ENCODE peak calls at places on chromosomes 16 and 17, in five cellular contexts. E, V, P, H and T are unnamed samples.

GRCh38 chr17:64982139-64982802 is 63.0 kb upstream of the LRRC37A3 start:
- DNase-seq in E (no peak), H (no peak), V (no peak), P (no peak), T (no peak)

GRCh38 chr16:1678500-1679098 is 520 bp downstream of the JPT2 start:
- DNase-seq in P (peak), V (no peak), E (no peak), H (no peak), T (no peak)

GRCh38 chr16:19745286-19746018 is 27.4 kb downstream of the IQCK start:
- DNase-seq in P (no peak), H (peak), E (no peak), V (no peak), T (no peak)

GRCh38 chr16:89637379-89637778 is 20.1 kb downstream of the CHMP1A start:
- DNase-seq in H (no peak), P (no peak), E (no peak), V (no peak), T (no peak)

GRCh38 chr17:83127431-83128160 is 48.2 kb downstream of the METRNL start:
- DNase-seq in E (no peak), V (no peak), H (no peak), P (no peak), T (no peak)

GRCh38 chr17:45828171-45829133 is 16.2 kb upstream of the SPPL2C start:
- DNase-seq in V (no peak), H (no peak), P (no peak), E (no peak), T (no peak)

GRCh38 chr16:24950275-24950674 is 64.9 kb downstream of the ARHGAP17 start:
- DNase-seq in E (no peak), V (no peak), P (no peak), H (no peak), T (no peak)

GRCh38 chr16:84924339-84925091 is 86.8 kb downstream of the ZDHHC7 start:
- DNase-seq in P (peak), E (no peak), V (no peak), H (no peak), T (no peak)

GRCh38 chr17:44081681-44082080 is 11.1 kb downstream of the G6PC3 start:
- DNase-seq in V (no peak), H (no peak), P (no peak), E (no peak), T (no peak)

GRCh38 chr16:26889751-26890150 is 177.0 kb upstream of the C16orf82 start:
- DNase-seq in V (no peak), E (no peak), P (no peak), H (no peak), T (no peak)

GRCh38 chr16:87201052-87201451 is 116.1 kb downstream of the C16orf95 start:
- DNase-seq in H (peak), V (no peak), P (no peak), E (no peak), T (peak)

GRCh38 chr17:1126801-1127550 is 52.8 kb downstream of the ABR start:
- DNase-seq in E (no peak), V (no peak), P (no peak), H (no peak), T (no peak)

GRCh38 chr17:50173335-50173941 is 7.6 kb downstream of the SGCA start:
- DNase-seq in E (no peak), P (no peak), H (peak), V (no peak), T (peak)

GRCh38 chr17:62968445-62968923 is 2.4 kb downstream of the TANC2 start:
- DNase-seq in P (peak), V (no peak), E (peak), H (peak), T (peak)

GRCh38 chr16:10806698-10807097 is 11.9 kb downstream of the TVP23A start:
- DNase-seq in H (no peak), V (no peak), P (peak), E (no peak), T (no peak)

GRCh38 chr16:85091522-85091910 is 20.8 kb downstream of the CIBAR2 start:
- DNase-seq in E (no peak), P (no peak), H (no peak), V (no peak), T (no peak)

GRCh38 chr16:88475037-88475436 is 22.0 kb downstream of the ZFPM1 start:
- DNase-seq in P (no peak), E (no peak), H (no peak), V (no peak), T (no peak)

GRCh38 chr16:20944861-20945390 is 44.4 kb downstream of the LYRM1 start:
- DNase-seq in P (peak), E (peak), V (no peak), H (no peak), T (no peak)

DNA sequence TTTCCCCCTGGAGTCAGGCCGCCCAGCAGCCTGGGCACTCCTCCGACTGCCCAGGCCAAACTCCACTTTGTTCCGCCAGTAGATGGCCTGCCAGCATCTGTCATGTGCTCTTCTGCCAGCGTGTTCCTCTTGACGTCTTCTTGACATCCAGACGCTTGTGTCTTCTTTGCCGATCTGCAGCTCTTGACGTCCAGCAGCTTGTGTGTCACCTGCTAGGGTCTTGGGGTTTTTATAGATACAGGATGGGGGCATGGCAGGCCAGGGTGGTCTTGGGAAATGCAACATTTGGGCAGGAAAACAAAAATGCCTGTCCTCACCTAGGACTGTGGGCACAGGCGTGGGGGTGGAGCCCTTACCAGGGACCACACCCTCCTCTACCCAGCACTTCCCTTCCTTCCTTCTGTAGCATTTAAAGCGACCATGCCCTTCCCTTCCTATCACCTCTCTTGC is 88.7 kb downstream of the BMERB1 start:
- DNase-seq in V (no peak), E (peak), H (no peak), P (peak), T (no peak)
- TF ChIP-seq CTCF in V (no peak), E (peak), H (no peak), P (peak), T (no peak)

GRCh38 chr17:7215136-7215638 is 4.4 kb downstream of the DLG4 start:
- DNase-seq in E (no peak), H (no peak), V (peak), P (no peak), T (peak)
- TF ChIP-seq CTCF in E (no peak), H (no peak), V (no peak), P (peak), T (no peak)

GRCh38 chr17:4005296-4006164 is 41.3 kb upstream of the ATP2A3 start:
- DNase-seq in H (no peak), E (no peak), P (no peak), V (no peak), T (no peak)

GRCh38 chr17:4003131-4003500 is 38.9 kb upstream of the ATP2A3 start:
- DNase-seq in H (no peak), E (no peak), V (no peak), P (no peak), T (no peak)

GRCh38 chr17:4006165-4006589 is 41.9 kb upstream of the ATP2A3 start:
- DNase-seq in E (no peak), H (no peak), V (no peak), P (no peak), T (no peak)

GRCh38 chr17:4003501-4004421 is 39.5 kb upstream of the ATP2A3 start:
- DNase-seq in E (no peak), H (no peak), P (no peak), V (no peak), T (no peak)

GRCh38 chr17:4004517-4005295 is 40.5 kb upstream of the ATP2A3 start:
- DNase-seq in P (peak), E (no peak), H (no peak), V (no peak), T (no peak)
- TF ChIP-seq CTCF in P (peak), E (peak), H (peak), V (peak), T (peak)

GRCh38 chr17:61239953-61240352 is 159.7 kb upstream of the TBX2 start:
- DNase-seq in E (no peak), V (no peak), H (no peak), P (no peak), T (no peak)
- TF ChIP-seq CTCF in E (no peak), V (no peak), H (no peak), P (no peak), T (no peak)

GRCh38 chr17:17424552-17424951 is 52.2 kb upstream of the MED9 start:
- DNase-seq in V (no peak), H (no peak), P (peak), E (no peak), T (no peak)

GRCh38 chr17:17421346-17422216 is 55.2 kb upstream of the MED9 start:
- DNase-seq in H (no peak), P (no peak), V (no peak), E (no peak), T (no peak)

GRCh38 chr17:17422217-17422610 is 54.6 kb upstream of the MED9 start:
- DNase-seq in E (no peak), V (no peak), P (no peak), H (no peak), T (no peak)

GRCh38 chr17:17423656-17424055 is 53.1 kb upstream of the MED9 start:
- DNase-seq in P (no peak), V (no peak), E (no peak), H (no peak), T (no peak)

GRCh38 chr17:17422641-17423040 is 54.2 kb upstream of the MED9 start:
- DNase-seq in V (no peak), H (no peak), E (no peak), P (no peak), T (no peak)
- TF ChIP-seq CTCF in V (no peak), H (no peak), E (no peak), P (no peak), T (no peak)

GRCh38 chr17:36611345-36612072 is 10.1 kb downstream of the MRM1 start:
- DNase-seq in H (no peak), V (no peak), E (no peak), P (no peak), T (no peak)

GRCh38 chr17:36610472-36610871 is 9.1 kb downstream of the MRM1 start:
- DNase-seq in E (no peak), V (no peak), P (no peak), H (no peak), T (no peak)

GRCh38 chr17:36609498-36609862 is 8.1 kb downstream of the MRM1 start:
- DNase-seq in V (no peak), H (no peak), P (no peak), E (no peak), T (no peak)

GRCh38 chr17:36608280-36608679 is 6.9 kb downstream of the MRM1 start:
- DNase-seq in H (no peak), V (no peak), E (no peak), P (no peak), T (no peak)

GRCh38 chr17:36608794-36609497 is 7.6 kb downstream of the MRM1 start:
- DNase-seq in V (no peak), H (no peak), P (peak), E (peak), T (no peak)
- TF ChIP-seq CTCF in V (no peak), H (peak), P (peak), E (peak), T (peak)